ENCODE peak calls at places on chromosomes 4 and X, in nine cellular contexts. X is hepatocyte, S is neural progenitor cell, K is SK-N-SH, F is PC-3, W is GM23248, A is OCI-LY7, Z is HCT116, O is MM.1S. J is an unnamed sample.

GRCh38 chrX:129932792-129933321 is 26.9 kb downstream of the UTP14A start:
- DNase-seq in F (peak), W (peak), K (no peak), A (no peak), O (no peak), Z (no peak), X (peak), S (peak), J (peak)

GRCh38 chr4:127498366-127498765 is 134.4 kb upstream of the INTU start:
- DNase-seq in F (no peak), A (no peak), W (peak), O (no peak), X (no peak), Z (no peak), S (no peak), K (no peak), J (no peak)

GRCh38 chr4:10077101-10077491 is 39.5 kb downstream of the WDR1 start:
- DNase-seq in K (no peak), O (no peak), Z (no peak), X (no peak), F (no peak), S (no peak), W (no peak), A (no peak), J (no peak)

GRCh38 chr4:75909331-75909844 is 7.1 kb upstream of the PPEF2 start:
- DNase-seq in S (no peak), W (no peak), A (no peak), F (no peak), X (no peak), O (no peak), K (no peak), Z (no peak), J (peak)

GRCh38 chr4:139814285-139815015 is 148.8 kb downstream of the MGST2 start:
- DNase-seq in A (no peak), X (no peak), F (no peak), O (no peak), K (no peak), W (peak), S (no peak), Z (no peak), J (no peak)

GRCh38 chrX:103276581-103277002 is at the start of gene TCEAL5:
- DNase-seq in S (no peak), F (no peak), Z (no peak), X (no peak), K (peak), W (no peak), A (no peak), O (no peak), J (peak)

GRCh38 chrX:989959-990510 is 222.4 kb downstream of the CRLF2 start:
- DNase-seq in S (peak), F (no peak), A (no peak), W (no peak), X (peak), O (peak), K (no peak), Z (peak), J (no peak)

GRCh38 chr4:160772668-160773067 is 1391.1 kb downstream of the FSTL5 start:
- DNase-seq in X (no peak), W (no peak), Z (no peak), F (no peak), S (no peak), A (no peak), K (no peak), O (no peak), J (no peak)

GRCh38 chr4:29549308-29549707 is 1170.9 kb upstream of the PCDH7 start:
- DNase-seq in O (no peak), X (no peak), K (no peak), S (no peak), F (peak), A (no peak), W (no peak), Z (no peak), J (no peak)

GRCh38 chr4:101039367-101039766 is 308.0 kb downstream of the PPP3CA start:
- DNase-seq in X (no peak), S (no peak), F (no peak), K (no peak), Z (peak), W (no peak), A (no peak), O (no peak), J (no peak)

DNA sequence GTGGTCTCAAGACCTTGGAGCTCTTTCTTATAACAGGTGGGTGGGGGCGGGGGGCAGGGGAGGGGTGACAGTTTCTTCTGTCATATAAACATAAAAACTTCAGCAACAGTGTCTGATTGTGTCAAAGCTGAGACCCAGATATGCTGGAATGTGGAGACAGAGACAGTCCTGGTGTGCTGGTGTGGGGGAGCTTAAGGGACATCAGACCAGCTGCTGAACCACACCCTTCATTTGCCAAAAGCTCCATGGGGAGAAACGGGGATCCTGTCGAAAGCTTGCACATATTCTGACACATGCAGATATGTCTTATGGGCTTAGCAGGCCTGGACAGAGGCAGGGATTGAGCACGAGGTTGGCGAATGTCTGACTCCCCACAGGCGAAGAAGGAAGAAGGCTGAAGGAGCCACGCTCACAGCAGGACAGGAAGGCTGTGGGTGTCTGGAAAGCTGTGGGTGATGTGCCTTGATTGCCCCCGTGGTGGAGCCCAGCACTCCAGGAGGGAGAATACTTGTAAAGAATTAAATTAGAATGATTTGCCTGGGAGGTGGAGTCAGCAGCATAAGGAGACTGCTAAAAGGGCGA is 72.1 kb upstream of the ACSL1 start:
- DNase-seq in A (no peak), F (no peak), X (no peak), S (no peak), W (no peak), O (no peak), K (no peak), Z (no peak), J (no peak)
- H2AFZ ChIP-seq in A (no peak), F (no peak), X (no peak), S (no peak), W (no peak), O (no peak), K (no peak), Z (no peak), J (no peak)

GRCh38 chr4:37889849-37890500 is 909 bp upstream of the TBC1D1 start:
- DNase-seq in W (peak), S (peak), A (no peak), Z (no peak), X (peak), K (peak), F (no peak), O (no peak), J (peak)
- H3K4me3 ChIP-seq in W (peak), S (peak), A (peak), Z (peak), X (peak), K (peak), F (peak), O (peak), J (peak)

DNA sequence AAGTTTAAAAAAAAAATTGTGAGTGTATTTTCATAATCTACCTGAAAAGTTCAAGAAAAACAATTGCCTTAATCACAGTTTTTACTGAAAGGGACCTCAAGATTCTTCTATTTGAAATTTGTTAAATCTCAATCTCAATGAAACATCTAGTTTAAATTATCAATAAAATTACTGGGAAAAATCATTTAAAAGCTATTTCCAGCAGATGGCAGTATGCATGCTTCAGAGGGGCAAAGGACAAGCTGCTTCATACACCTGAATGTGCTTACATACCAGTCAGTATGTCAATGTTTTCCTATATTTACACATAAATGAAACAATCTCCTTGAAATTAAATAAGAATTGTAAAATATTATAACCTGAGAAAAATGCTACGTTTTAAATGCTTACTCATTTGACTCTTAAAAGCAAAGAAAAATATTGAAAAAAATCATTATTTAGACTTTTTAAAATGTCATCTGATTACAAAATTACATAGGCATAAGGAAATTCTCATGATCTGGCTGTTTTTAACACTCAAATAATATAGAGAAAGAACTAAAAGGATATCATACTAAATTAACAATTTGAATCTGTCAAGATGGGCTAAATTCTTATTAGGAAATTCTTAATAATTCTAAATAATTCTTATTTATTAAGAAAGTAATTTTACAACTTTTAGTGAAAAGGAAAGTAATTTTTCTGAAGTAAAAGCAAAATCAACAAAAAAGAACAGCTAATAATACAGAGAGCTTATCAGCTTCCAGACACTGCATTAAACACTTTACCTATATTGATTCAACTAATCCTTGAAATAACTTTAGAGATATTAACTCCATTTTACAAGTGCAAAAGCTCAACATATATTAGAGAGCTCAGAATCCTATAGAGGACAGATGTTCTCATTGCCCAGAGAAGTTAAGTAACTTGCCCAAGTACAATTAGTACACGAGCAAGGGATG is 242.1 kb downstream of the ADAMTS3 start:
- DNase-seq in W (peak), A (peak), F (peak), O (peak), X (peak), K (peak), Z (peak), S (peak), J (peak)
- TF ChIP-seq EZH2phosphoT487 in W (no peak), A (no peak), F (no peak), O (no peak), X (peak), K (no peak), Z (no peak), S (no peak), J (no peak)

DNA sequence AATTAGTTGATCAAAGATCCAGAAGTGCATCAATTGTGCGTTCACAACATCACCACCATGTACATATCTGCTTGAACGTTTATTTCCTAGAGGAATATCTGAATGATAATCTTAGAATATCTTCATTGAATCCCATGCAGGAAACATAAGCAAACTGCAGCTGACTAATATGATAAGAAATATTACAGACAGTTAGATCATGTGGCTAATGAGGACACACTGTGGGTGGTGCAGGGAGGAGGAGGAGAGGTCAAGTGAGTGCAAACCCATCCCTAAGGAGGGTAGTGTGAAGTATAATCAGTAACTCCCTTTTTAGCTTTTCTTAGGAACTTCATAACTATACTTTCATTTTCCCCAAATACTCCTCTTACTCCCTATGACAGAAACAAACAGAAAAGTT is 58.3 kb upstream of the HPGD start:
- DNase-seq in Z (no peak), O (no peak), K (no peak), S (no peak), A (no peak), F (no peak), W (peak), X (no peak), J (no peak)
- H2AFZ ChIP-seq in Z (no peak), O (no peak), K (no peak), S (no peak), A (no peak), F (no peak), W (peak), X (no peak), J (peak)

GRCh38 chrX:38654302-38654701 is 93.0 kb downstream of the TSPAN7 start:
- DNase-seq in Z (peak), F (peak), S (peak), K (peak), O (peak), X (peak), A (peak), W (peak), J (peak)
- H3K4me3 ChIP-seq in Z (no peak), F (no peak), S (no peak), K (no peak), O (no peak), X (no peak), A (no peak), W (no peak), J (no peak)